ENCODE peak calls at places on chromosomes 6 and 20, in seven cellular contexts. B, R, X, H, Q, V and N are unnamed samples.

GRCh38 chr6:3346476-3346875 is 87.7 kb downstream of the PSMG4 start:
- DNase-seq in B (no peak), R (no peak), X (no peak), H (no peak), Q (no peak), V (no peak), N (no peak)

GRCh38 chr6:9248125-9248524 is 812.8 kb upstream of the SLC35B3 start:
- DNase-seq in B (no peak), R (no peak), X (no peak), H (no peak), Q (no peak), V (no peak), N (no peak)

GRCh38 chr6:142384455-142385332 is 82.9 kb downstream of the ADGRG6 start:
- DNase-seq in B (no peak), R (no peak), X (no peak), H (no peak), Q (peak), V (no peak), N (no peak)

GRCh38 chr6:37006793-37007339 is 1.4 kb downstream of the FGD2 start:
- DNase-seq in B (no peak), R (no peak), X (no peak), H (no peak), Q (peak), V (no peak), N (no peak)

GRCh38 chr6:75611702-75612375 is 10.2 kb downstream of the SENP6 start:
- DNase-seq in B (no peak), R (no peak), X (no peak), H (no peak), Q (no peak), V (no peak), N (no peak)

GRCh38 chr6:134534708-134535149 is 216.8 kb upstream of the SGK1 start:
- DNase-seq in B (no peak), R (no peak), X (no peak), H (no peak), Q (peak), V (no peak), N (no peak)

GRCh38 chr6:112780498-112781096 is 433.5 kb downstream of the RFPL4B start:
- DNase-seq in B (no peak), R (no peak), X (peak), H (no peak), Q (peak), V (peak), N (peak)

GRCh38 chr6:106522557-106522956 is 106.7 kb downstream of the RTN4IP1 start:
- DNase-seq in B (no peak), R (no peak), X (no peak), H (no peak), Q (no peak), V (no peak), N (no peak)

GRCh38 chr6:142336183-142336582 is 34.4 kb downstream of the ADGRG6 start:
- DNase-seq in B (no peak), R (no peak), X (no peak), H (no peak), Q (no peak), V (no peak), N (no peak)

GRCh38 chr20:37295001-37295400 is 5.5 kb downstream of the MANBAL start:
- DNase-seq in B (no peak), R (no peak), X (no peak), H (no peak), Q (peak), V (no peak), N (no peak)

GRCh38 chr6:16807956-16808355 is 46.7 kb upstream of the ATXN1 start:
- DNase-seq in B (no peak), R (no peak), X (no peak), H (no peak), Q (no peak), V (no peak), N (no peak)

GRCh38 chr6:43493230-43493629 is 15.9 kb downstream of the TJAP1 start:
- DNase-seq in B (no peak), R (no peak), X (no peak), H (no peak), Q (no peak), V (no peak), N (no peak)

GRCh38 chr6:143542915-143543314 is 31.4 kb upstream of the FUCA2 start:
- DNase-seq in B (no peak), R (no peak), X (no peak), H (no peak), Q (no peak), V (no peak), N (no peak)

GRCh38 chr6:167272156-167272555 is 19.0 kb upstream of the UNC93A start:
- DNase-seq in B (no peak), R (no peak), X (no peak), H (no peak), Q (no peak), V (no peak), N (no peak)

GRCh38 chr6:48069280-48069679 is 41.7 kb downstream of the PTCHD4 start:
- DNase-seq in B (no peak), R (peak), X (peak), H (no peak), Q (no peak), V (no peak), N (no peak)

GRCh38 chr6:337782-338464 is 45.6 kb downstream of the DUSP22 start:
- DNase-seq in B (no peak), R (no peak), X (no peak), H (no peak), Q (no peak), V (no peak), N (no peak)

GRCh38 chr20:1883986-1884385 is 11.2 kb upstream of the SIRPA start:
- DNase-seq in B (no peak), R (no peak), X (no peak), H (no peak), Q (no peak), V (no peak), N (no peak)

GRCh38 chr6:108359901-108360882 is 65.3 kb downstream of the AFG1L start:
- DNase-seq in B (no peak), R (no peak), X (no peak), H (no peak), Q (peak), V (no peak), N (no peak)

GRCh38 chr6:26312501-26313390 is 52.3 kb upstream of the BTN3A2 start:
- DNase-seq in B (peak), R (peak), X (peak), H (peak), Q (peak), V (peak), N (peak)

GRCh38 chr20:2740702-2741101 is 48.1 kb downstream of the EBF4 start:
- DNase-seq in B (no peak), R (no peak), X (no peak), H (peak), Q (no peak), V (no peak), N (no peak)